ENCODE peak calls at places on chromosome 16, in nine cellular contexts. One of them, this sample, is unnamed.

GRCh38 chr16:4904942-4905615 is 31.9 kb downstream of the PPL start:
- DNase-seq in naive thymus-derived CD4-positive, alpha-beta T cell: no peak
- DNase-seq in lower leg skin: no peak
- DNase-seq in GM23248: no peak
- DNase-seq in astrocyte of the spinal cord: no peak
- DNase-seq in heart right ventricle: no peak
- DNase-seq in heart left ventricle: no peak
- DNase-seq in aorta: no peak
- DNase-seq in OCI-LY7: no peak
- DNase-seq in this sample: no peak

GRCh38 chr16:82895843-82896242 is 269.1 kb downstream of the CDH13 start:
- DNase-seq in heart right ventricle: no peak
- DNase-seq in naive thymus-derived CD4-positive, alpha-beta T cell: no peak
- DNase-seq in aorta: no peak
- DNase-seq in astrocyte of the spinal cord: no peak
- DNase-seq in lower leg skin: no peak
- DNase-seq in heart left ventricle: no peak
- DNase-seq in OCI-LY7: no peak
- DNase-seq in GM23248: no peak
- DNase-seq in this sample: no peak

GRCh38 chr16:20707461-20707860 is 10.0 kb upstream of the ACSM1 start:
- DNase-seq in aorta: no peak
- DNase-seq in heart right ventricle: no peak
- DNase-seq in astrocyte of the spinal cord: no peak
- DNase-seq in heart left ventricle: no peak
- DNase-seq in GM23248: no peak
- DNase-seq in lower leg skin: no peak
- DNase-seq in naive thymus-derived CD4-positive, alpha-beta T cell: no peak
- DNase-seq in OCI-LY7: no peak
- DNase-seq in this sample: no peak

GRCh38 chr16:83136924-83137323 is 510.2 kb downstream of the CDH13 start:
- DNase-seq in naive thymus-derived CD4-positive, alpha-beta T cell: no peak
- DNase-seq in lower leg skin: no peak
- DNase-seq in heart left ventricle: no peak
- DNase-seq in astrocyte of the spinal cord: no peak
- DNase-seq in OCI-LY7: peak
- DNase-seq in heart right ventricle: no peak
- DNase-seq in GM23248: no peak
- DNase-seq in aorta: no peak
- DNase-seq in this sample: no peak

GRCh38 chr16:67718668-67719047 is 458 bp downstream of the GFOD2 start:
- DNase-seq in GM23248: peak
- DNase-seq in heart right ventricle: no peak
- DNase-seq in astrocyte of the spinal cord: no peak
- DNase-seq in heart left ventricle: no peak
- DNase-seq in OCI-LY7: peak
- DNase-seq in naive thymus-derived CD4-positive, alpha-beta T cell: no peak
- DNase-seq in aorta: no peak
- DNase-seq in lower leg skin: no peak
- DNase-seq in this sample: no peak

GRCh38 chr16:85860413-85861094 is 38.4 kb upstream of the IRF8 start:
- DNase-seq in astrocyte of the spinal cord: no peak
- DNase-seq in lower leg skin: no peak
- DNase-seq in heart right ventricle: no peak
- DNase-seq in aorta: no peak
- DNase-seq in heart left ventricle: no peak
- DNase-seq in GM23248: no peak
- DNase-seq in OCI-LY7: no peak
- DNase-seq in naive thymus-derived CD4-positive, alpha-beta T cell: no peak
- DNase-seq in this sample: no peak

GRCh38 chr16:80707686-80708085 is 96.7 kb downstream of the CDYL2 start:
- DNase-seq in heart left ventricle: no peak
- DNase-seq in GM23248: no peak
- DNase-seq in aorta: no peak
- DNase-seq in lower leg skin: no peak
- DNase-seq in naive thymus-derived CD4-positive, alpha-beta T cell: no peak
- DNase-seq in heart right ventricle: no peak
- DNase-seq in OCI-LY7: no peak
- DNase-seq in astrocyte of the spinal cord: no peak
- DNase-seq in this sample: no peak

GRCh38 chr16:67269766-67270165 is 9.6 kb upstream of the PLEKHG4 start:
- DNase-seq in OCI-LY7: no peak
- DNase-seq in astrocyte of the spinal cord: peak
- DNase-seq in lower leg skin: no peak
- DNase-seq in naive thymus-derived CD4-positive, alpha-beta T cell: no peak
- DNase-seq in GM23248: peak
- DNase-seq in heart left ventricle: no peak
- DNase-seq in aorta: peak
- DNase-seq in heart right ventricle: no peak
- DNase-seq in this sample: peak

GRCh38 chr16:28899882-28900600 is 21.8 kb downstream of the ATP2A1 start:
- DNase-seq in aorta: no peak
- DNase-seq in heart left ventricle: no peak
- DNase-seq in OCI-LY7: no peak
- DNase-seq in GM23248: no peak
- DNase-seq in astrocyte of the spinal cord: no peak
- DNase-seq in lower leg skin: no peak
- DNase-seq in heart right ventricle: no peak
- DNase-seq in naive thymus-derived CD4-positive, alpha-beta T cell: no peak
- DNase-seq in this sample: no peak

GRCh38 chr16:28898942-28899341 is 20.7 kb downstream of the ATP2A1 start:
- DNase-seq in GM23248: no peak
- DNase-seq in heart left ventricle: no peak
- DNase-seq in aorta: no peak
- DNase-seq in OCI-LY7: no peak
- DNase-seq in lower leg skin: no peak
- DNase-seq in naive thymus-derived CD4-positive, alpha-beta T cell: no peak
- DNase-seq in heart right ventricle: no peak
- DNase-seq in astrocyte of the spinal cord: no peak
- DNase-seq in this sample: no peak

GRCh38 chr16:28898266-28898665 is 20.0 kb downstream of the ATP2A1 start:
- DNase-seq in heart right ventricle: no peak
- DNase-seq in naive thymus-derived CD4-positive, alpha-beta T cell: no peak
- DNase-seq in lower leg skin: no peak
- DNase-seq in aorta: no peak
- DNase-seq in OCI-LY7: no peak
- DNase-seq in heart left ventricle: no peak
- DNase-seq in GM23248: no peak
- DNase-seq in astrocyte of the spinal cord: no peak
- DNase-seq in this sample: no peak

GRCh38 chr16:28895609-28896008 is 17.3 kb downstream of the ATP2A1 start:
- DNase-seq in heart left ventricle: no peak
- DNase-seq in lower leg skin: no peak
- DNase-seq in aorta: no peak
- DNase-seq in heart right ventricle: no peak
- DNase-seq in astrocyte of the spinal cord: no peak
- DNase-seq in naive thymus-derived CD4-positive, alpha-beta T cell: no peak
- DNase-seq in GM23248: no peak
- DNase-seq in OCI-LY7: no peak
- DNase-seq in this sample: no peak

DNA sequence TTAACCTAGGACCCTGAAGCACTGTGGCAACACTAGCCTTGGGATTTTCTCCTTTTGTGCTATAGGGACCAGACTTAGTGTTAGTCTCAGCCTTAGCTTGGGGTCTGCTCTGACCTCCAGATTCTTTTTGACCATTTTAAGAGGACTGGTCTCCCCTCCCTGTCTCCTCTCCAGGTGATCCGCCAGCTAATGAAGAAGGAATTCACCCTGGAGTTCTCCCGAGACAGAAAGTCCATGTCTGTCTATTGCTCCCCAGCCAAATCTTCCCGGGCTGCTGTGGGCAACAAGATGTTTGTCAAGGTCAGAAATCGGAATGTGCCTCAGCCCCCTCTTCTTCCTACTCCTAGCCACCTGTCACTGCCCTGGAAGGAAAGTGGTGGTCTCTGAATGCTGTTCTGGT is 19.5 kb downstream of the ATP2A1 start:
- DNase-seq in naive thymus-derived CD4-positive, alpha-beta T cell: no peak
- DNase-seq in heart left ventricle: no peak
- DNase-seq in lower leg skin: no peak
- DNase-seq in astrocyte of the spinal cord: no peak
- DNase-seq in GM23248: no peak
- DNase-seq in OCI-LY7: no peak
- DNase-seq in aorta: no peak
- DNase-seq in heart right ventricle: no peak
- DNase-seq in this sample: no peak
- H3K4me3 ChIP-seq in naive thymus-derived CD4-positive, alpha-beta T cell: no peak
- H3K4me3 ChIP-seq in heart left ventricle: no peak
- H3K4me3 ChIP-seq in lower leg skin: no peak
- H3K4me3 ChIP-seq in astrocyte of the spinal cord: no peak
- H3K4me3 ChIP-seq in GM23248: no peak
- H3K4me3 ChIP-seq in OCI-LY7: no peak
- H3K4me3 ChIP-seq in aorta: no peak
- H3K4me3 ChIP-seq in heart right ventricle: no peak
- H3K4me3 ChIP-seq in this sample: no peak

DNA sequence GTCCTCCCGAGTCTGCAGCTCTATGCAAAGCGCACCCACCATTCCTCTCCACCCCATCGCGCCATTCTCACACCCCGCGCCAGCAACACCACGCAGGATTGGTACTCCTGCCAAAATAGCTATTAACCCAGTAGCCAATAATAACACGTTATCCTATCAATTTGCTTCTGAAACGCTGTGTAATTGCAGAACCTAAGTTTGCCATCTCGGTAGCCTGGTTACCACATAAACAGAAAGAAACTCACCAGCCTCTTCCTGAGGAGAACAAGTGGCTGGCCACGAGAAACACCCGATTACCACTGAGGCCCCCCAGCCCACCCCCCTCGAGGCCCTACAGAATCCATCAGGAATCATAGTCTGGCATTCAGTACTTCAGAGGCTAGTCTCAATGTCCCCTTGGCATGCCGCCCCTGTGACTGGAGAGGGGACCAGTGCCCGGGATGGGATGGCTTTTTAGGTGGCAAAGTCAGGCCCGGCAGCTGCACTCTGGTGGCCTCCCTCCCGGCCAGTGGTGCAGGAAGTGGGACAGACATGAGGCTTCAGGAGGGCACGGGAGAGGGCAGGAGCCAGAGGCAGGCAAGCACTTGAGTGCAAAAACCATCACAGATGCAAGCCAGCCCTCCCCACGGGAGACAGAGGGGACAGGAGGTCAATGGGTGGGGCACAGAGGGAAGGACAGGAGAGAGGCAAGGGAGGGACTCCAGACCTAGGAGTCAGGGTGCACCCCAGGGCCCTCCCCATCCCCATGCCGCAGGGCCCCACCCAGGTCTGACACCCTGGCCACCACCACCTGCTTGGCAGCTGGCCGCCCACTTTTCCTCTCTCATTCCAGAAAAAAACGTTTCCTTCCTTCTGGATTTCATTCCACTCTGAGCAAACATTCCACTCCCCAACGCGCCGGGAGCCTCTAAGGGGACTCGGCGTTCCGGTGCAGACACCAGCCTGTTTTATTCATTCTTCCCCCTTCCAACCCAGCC is 192.5 kb downstream of the ZNF423 start:
- DNase-seq in astrocyte of the spinal cord: peak
- DNase-seq in naive thymus-derived CD4-positive, alpha-beta T cell: no peak
- DNase-seq in lower leg skin: no peak
- DNase-seq in heart right ventricle: peak
- DNase-seq in heart left ventricle: peak
- DNase-seq in OCI-LY7: no peak
- DNase-seq in GM23248: peak
- DNase-seq in aorta: peak
- DNase-seq in this sample: no peak
- H3K4me3 ChIP-seq in astrocyte of the spinal cord: no peak
- H3K4me3 ChIP-seq in naive thymus-derived CD4-positive, alpha-beta T cell: no peak
- H3K4me3 ChIP-seq in lower leg skin: no peak
- H3K4me3 ChIP-seq in heart right ventricle: no peak
- H3K4me3 ChIP-seq in heart left ventricle: peak
- H3K4me3 ChIP-seq in OCI-LY7: no peak
- H3K4me3 ChIP-seq in GM23248: peak
- H3K4me3 ChIP-seq in aorta: no peak
- H3K4me3 ChIP-seq in this sample: no peak

GRCh38 chr16:728890-729744 is 2.2 kb downstream of the HAGHL start:
- DNase-seq in lower leg skin: no peak
- DNase-seq in heart right ventricle: no peak
- DNase-seq in naive thymus-derived CD4-positive, alpha-beta T cell: no peak
- DNase-seq in GM23248: peak
- DNase-seq in OCI-LY7: no peak
- DNase-seq in aorta: no peak
- DNase-seq in heart left ventricle: peak
- DNase-seq in astrocyte of the spinal cord: no peak
- DNase-seq in this sample: no peak

GRCh38 chr16:729768-730665 is 3.1 kb downstream of the HAGHL start:
- DNase-seq in heart right ventricle: no peak
- DNase-seq in aorta: no peak
- DNase-seq in OCI-LY7: no peak
- DNase-seq in astrocyte of the spinal cord: no peak
- DNase-seq in GM23248: no peak
- DNase-seq in heart left ventricle: peak
- DNase-seq in naive thymus-derived CD4-positive, alpha-beta T cell: no peak
- DNase-seq in lower leg skin: no peak
- DNase-seq in this sample: no peak

GRCh38 chr16:727291-727977 is 528 bp downstream of the HAGHL start:
- DNase-seq in heart right ventricle: no peak
- DNase-seq in heart left ventricle: no peak
- DNase-seq in naive thymus-derived CD4-positive, alpha-beta T cell: no peak
- DNase-seq in lower leg skin: no peak
- DNase-seq in OCI-LY7: no peak
- DNase-seq in GM23248: peak
- DNase-seq in aorta: no peak
- DNase-seq in astrocyte of the spinal cord: no peak
- DNase-seq in this sample: no peak

GRCh38 chr16:726438-727290 is at the start of the genes CCDC78 and HAGHL:
- DNase-seq in naive thymus-derived CD4-positive, alpha-beta T cell: no peak
- DNase-seq in heart right ventricle: peak
- DNase-seq in GM23248: peak
- DNase-seq in aorta: peak
- DNase-seq in heart left ventricle: peak
- DNase-seq in lower leg skin: no peak
- DNase-seq in astrocyte of the spinal cord: peak
- DNase-seq in OCI-LY7: peak
- DNase-seq in this sample: peak

DNA sequence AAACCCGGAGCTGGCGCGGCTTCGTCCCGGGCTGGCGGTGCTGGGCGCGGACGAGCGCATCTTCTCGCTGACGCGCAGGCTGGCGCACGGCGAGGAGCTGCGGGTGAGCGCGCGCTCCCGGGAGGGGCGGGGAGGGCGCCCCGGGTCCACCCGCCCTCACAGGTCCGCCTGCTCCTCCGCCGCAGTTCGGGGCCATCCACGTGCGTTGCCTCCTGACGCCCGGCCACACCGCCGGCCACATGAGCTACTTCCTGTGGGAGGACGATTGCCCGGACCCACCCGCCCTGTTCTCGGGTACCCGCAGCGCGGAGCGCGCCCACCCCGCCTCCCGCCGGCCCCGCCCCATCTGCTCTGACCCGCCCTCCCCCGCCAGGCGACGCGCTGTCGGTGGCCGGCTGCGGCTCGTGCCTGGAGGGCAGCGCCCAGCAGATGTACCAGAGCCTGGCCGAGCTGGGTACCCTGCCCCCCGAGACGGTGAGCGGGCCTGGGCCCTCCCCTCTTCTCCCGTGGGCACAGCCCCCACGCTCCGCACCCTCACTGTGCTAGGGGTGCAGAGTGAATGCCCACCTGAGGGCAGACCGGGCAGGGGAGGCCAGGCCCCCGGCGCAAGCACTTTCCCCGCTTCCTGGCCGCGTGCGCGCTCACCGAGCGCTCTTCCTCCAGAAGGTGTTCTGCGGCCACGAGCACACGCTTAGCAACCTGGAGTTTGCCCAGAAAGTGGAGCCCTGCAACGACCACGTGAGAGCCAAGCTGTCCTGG is 1.4 kb downstream of the HAGHL start:
- DNase-seq in astrocyte of the spinal cord: peak
- DNase-seq in lower leg skin: peak
- DNase-seq in GM23248: peak
- DNase-seq in heart left ventricle: peak
- DNase-seq in OCI-LY7: peak
- DNase-seq in aorta: peak
- DNase-seq in heart right ventricle: no peak
- DNase-seq in naive thymus-derived CD4-positive, alpha-beta T cell: no peak
- DNase-seq in this sample: peak
- H3K4me3 ChIP-seq in astrocyte of the spinal cord: peak
- H3K4me3 ChIP-seq in lower leg skin: no peak
- H3K4me3 ChIP-seq in GM23248: peak
- H3K4me3 ChIP-seq in heart left ventricle: peak
- H3K4me3 ChIP-seq in OCI-LY7: peak
- H3K4me3 ChIP-seq in aorta: no peak
- H3K4me3 ChIP-seq in heart right ventricle: peak
- H3K4me3 ChIP-seq in naive thymus-derived CD4-positive, alpha-beta T cell: peak
- H3K4me3 ChIP-seq in this sample: peak

GRCh38 chr16:57544129-57544653 is 1.7 kb downstream of the ADGRG5 start:
- DNase-seq in naive thymus-derived CD4-positive, alpha-beta T cell: no peak
- DNase-seq in heart right ventricle: peak
- DNase-seq in aorta: peak
- DNase-seq in lower leg skin: no peak
- DNase-seq in GM23248: no peak
- DNase-seq in heart left ventricle: no peak
- DNase-seq in astrocyte of the spinal cord: no peak
- DNase-seq in OCI-LY7: peak
- DNase-seq in this sample: no peak
- H3K4me3 ChIP-seq in naive thymus-derived CD4-positive, alpha-beta T cell: no peak
- H3K4me3 ChIP-seq in heart right ventricle: no peak
- H3K4me3 ChIP-seq in aorta: no peak
- H3K4me3 ChIP-seq in lower leg skin: no peak
- H3K4me3 ChIP-seq in GM23248: no peak
- H3K4me3 ChIP-seq in heart left ventricle: no peak
- H3K4me3 ChIP-seq in astrocyte of the spinal cord: no peak
- H3K4me3 ChIP-seq in OCI-LY7: peak
- H3K4me3 ChIP-seq in this sample: no peak

This sample was measured in fibroblast of pulmonary artery.